ENCODE peak calls at places on chromosomes 11 and 22, in five cellular contexts. F is MM.1S, X is neural progenitor cell, E is HCT116, D is GM23338. Y is an unnamed sample.

GRCh38 chr22:41862530-41863266 is 29.8 kb downstream of the SREBF2 start:
- DNase-seq in X (no peak), F (no peak), D (no peak), E (no peak), Y (peak)

GRCh38 chr11:73729594-73730206 is 31.2 kb downstream of the RAB6A start:
- DNase-seq in F (no peak), D (peak), X (peak), E (peak), Y (peak)

GRCh38 chr22:41078975-41079374 is 13.4 kb upstream of the EP300 start:
- DNase-seq in D (no peak), X (peak), F (no peak), E (no peak), Y (no peak)

GRCh38 chr11:104043678-104044239 is 7.3 kb downstream of the DDI1 start:
- DNase-seq in D (no peak), X (no peak), E (no peak), F (no peak), Y (peak)

GRCh38 chr11:65615950-65616574 is 486 bp downstream of the PCNX3 start:
- DNase-seq in E (no peak), F (peak), X (peak), D (peak), Y (peak)

GRCh38 chr22:30523646-30524489 is 18.4 kb upstream of the SEC14L4 start:
- DNase-seq in E (no peak), D (no peak), F (no peak), X (no peak), Y (no peak)

GRCh38 chr22:46905834-46906233 is 143.4 kb downstream of the TBC1D22A start:
- DNase-seq in D (no peak), E (no peak), X (no peak), F (no peak), Y (no peak)

GRCh38 chr22:38981005-38981658 is 1.0 kb upstream of the APOBEC3B start:
- DNase-seq in F (no peak), X (peak), D (peak), E (peak), Y (peak)

GRCh38 chr11:32343325-32344008 is 91.9 kb downstream of the WT1 start:
- DNase-seq in F (peak), D (no peak), E (no peak), X (no peak), Y (no peak)

GRCh38 chr11:3944198-3944597 is 88.7 kb downstream of the STIM1 start:
- DNase-seq in D (no peak), X (no peak), E (no peak), F (no peak), Y (peak)

GRCh38 chr11:68314886-68315580 is 2.6 kb downstream of the LRP5 start:
- DNase-seq in F (no peak), X (no peak), E (peak), D (no peak), Y (no peak)

GRCh38 chr22:28925916-28926315 is 42.5 kb downstream of the ZNRF3 start:
- DNase-seq in D (peak), F (no peak), E (no peak), X (no peak), Y (no peak)

GRCh38 chr22:48055827-48056226 is 1293.4 kb downstream of the TBC1D22A start:
- DNase-seq in X (no peak), F (no peak), E (no peak), D (no peak), Y (no peak)

GRCh38 chr22:31029276-31029675 is 51.8 kb upstream of the SMTN start:
- DNase-seq in E (no peak), X (no peak), D (no peak), F (no peak), Y (no peak)

GRCh38 chr11:122920579-122920978 is 38.0 kb downstream of the JHY start:
- DNase-seq in E (no peak), D (peak), X (peak), F (no peak), Y (no peak)

GRCh38 chr11:122922893-122923292 is 40.3 kb downstream of the JHY start:
- DNase-seq in F (no peak), D (no peak), X (no peak), E (no peak), Y (no peak)

GRCh38 chr11:122923302-122923701 is 40.7 kb downstream of the JHY start:
- DNase-seq in D (no peak), F (no peak), X (no peak), E (no peak), Y (no peak)

GRCh38 chr11:122917311-122917710 is 34.8 kb downstream of the JHY start:
- DNase-seq in E (no peak), D (no peak), F (no peak), X (no peak), Y (peak)
- TF ChIP-seq EZH2 in E (no peak), D (no peak), F (no peak), X (no peak), Y (no peak)

GRCh38 chr11:125625225-125625593 is 246 bp downstream of the CHEK1 start:
- DNase-seq in X (no peak), D (peak), E (no peak), F (no peak), Y (no peak)

GRCh38 chr11:125624756-125625213 is at the start of gene CHEK1:
- DNase-seq in X (no peak), D (no peak), E (no peak), F (no peak), Y (no peak)

GRCh38 chr11:125625594-125626380 is 824 bp downstream of the CHEK1 start:
- DNase-seq in E (peak), D (peak), F (peak), X (peak), Y (peak)

GRCh38 chr11:125627236-125627910 is 2.4 kb downstream of the CHEK1 start:
- DNase-seq in F (no peak), E (no peak), D (no peak), X (no peak), Y (peak)

GRCh38 chr11:125626381-125626950 is 1.5 kb downstream of the CHEK1 start:
- DNase-seq in X (no peak), E (no peak), D (peak), F (peak), Y (peak)
- TF ChIP-seq EZH2phosphoT487 in X (no peak), E (no peak), D (no peak), F (no peak), Y (no peak)

GRCh38 chr22:35547993-35548761 is 7.5 kb downstream of the RASD2 start:
- DNase-seq in D (peak), X (peak), E (no peak), F (no peak), Y (no peak)

GRCh38 chr22:35546886-35547285 is 6.3 kb downstream of the RASD2 start:
- DNase-seq in E (no peak), X (no peak), D (no peak), F (no peak), Y (peak)

GRCh38 chr22:35548762-35549106 is 8.1 kb downstream of the RASD2 start:
- DNase-seq in X (peak), F (no peak), D (no peak), E (no peak), Y (no peak)

GRCh38 chr22:35551549-35552177 is 11.0 kb downstream of the RASD2 start:
- DNase-seq in E (no peak), D (no peak), X (no peak), F (no peak), Y (no peak)

DNA sequence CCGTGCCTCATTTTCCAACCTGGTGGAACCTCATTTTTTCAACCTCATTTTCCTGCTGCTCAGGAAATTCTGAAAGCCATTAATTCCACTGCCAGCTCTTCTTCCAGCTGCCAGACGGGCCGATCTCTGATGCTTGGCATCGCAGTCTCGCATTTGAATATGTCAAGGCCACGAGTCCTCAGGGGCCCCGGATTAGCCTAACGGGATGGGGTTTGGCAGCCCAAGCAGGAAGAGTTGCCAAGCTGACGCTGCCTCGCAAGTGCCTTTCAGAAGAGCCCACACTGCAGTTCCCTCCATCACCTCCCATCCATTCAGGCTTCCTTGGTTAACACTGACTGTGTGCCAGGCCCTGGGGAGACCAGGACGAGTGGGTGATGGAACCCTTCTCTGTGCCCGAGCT is 8.7 kb downstream of the RASD2 start:
- DNase-seq in E (no peak), F (no peak), D (no peak), X (no peak), Y (no peak)
- TF ChIP-seq EZH2 in E (no peak), F (no peak), D (no peak), X (no peak), Y (no peak)

DNA sequence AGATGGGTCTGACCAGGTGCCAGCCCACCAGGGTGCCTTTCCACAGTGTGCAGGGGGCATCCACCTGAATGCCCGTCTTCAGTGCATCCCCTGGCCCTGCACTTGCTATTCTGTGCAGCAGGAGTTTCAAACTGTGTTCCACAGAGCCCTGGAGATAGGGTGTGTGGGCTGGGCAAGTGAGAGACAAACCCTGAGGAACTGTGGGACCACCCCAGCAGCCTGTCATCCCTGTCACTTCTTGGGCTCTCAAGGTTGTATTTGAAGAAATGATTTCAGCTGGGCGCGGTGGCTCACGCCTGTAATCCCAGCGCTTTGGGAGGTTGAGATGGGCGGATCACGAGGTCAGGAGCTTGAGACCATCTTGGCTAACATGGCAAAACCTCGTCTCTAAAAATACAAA is 6.4 kb upstream of the DGAT2 start:
- DNase-seq in F (no peak), X (no peak), E (no peak), D (no peak), Y (no peak)
- TF ChIP-seq EZH2phosphoT487 in F (no peak), X (no peak), E (no peak), D (no peak), Y (no peak)

GRCh38 chr11:118151421-118151820 is 1.2 kb downstream of the SCN4B start:
- DNase-seq in D (no peak), X (no peak), F (no peak), E (no peak), Y (no peak)
- TF ChIP-seq EZH2 in D (no peak), X (no peak), F (no peak), E (no peak), Y (no peak)

DNA sequence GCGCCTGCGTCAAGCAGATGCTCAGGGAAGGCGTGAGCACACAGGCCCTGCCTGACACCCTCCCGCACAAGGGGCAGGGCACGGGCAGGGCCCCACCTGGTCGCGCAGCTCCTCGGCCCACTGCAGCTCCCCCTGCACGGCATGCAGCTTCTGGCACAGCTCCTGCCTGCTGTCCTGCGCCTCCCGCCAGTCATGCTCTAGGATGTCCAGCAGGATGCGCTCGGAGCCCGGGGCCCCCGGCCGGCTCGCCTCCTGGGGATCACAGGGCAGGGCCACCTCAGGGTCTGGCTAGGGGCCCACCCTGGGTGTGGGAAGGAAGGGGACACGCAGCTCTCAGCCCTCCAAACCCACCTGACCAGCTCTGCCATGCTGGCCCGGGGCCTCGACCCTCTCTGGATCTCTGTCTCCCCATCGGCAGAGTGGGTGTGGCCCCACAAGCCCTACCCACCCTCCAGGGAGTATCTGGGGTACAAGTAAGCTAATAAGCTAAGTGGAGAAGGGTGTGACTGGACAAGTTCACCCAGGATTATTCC is 10.7 kb downstream of the CARD10 start:
- DNase-seq in F (no peak), X (no peak), D (no peak), E (no peak), Y (no peak)
- TF ChIP-seq EZH2phosphoT487 in F (no peak), X (no peak), D (no peak), E (no peak), Y (no peak)

GRCh38 chr11:79437981-79438630 is 2.7 kb downstream of the TENM4 start:
- DNase-seq in F (no peak), X (peak), E (no peak), D (peak), Y (peak)
- TF ChIP-seq EZH2 in F (no peak), X (peak), E (no peak), D (peak), Y (no peak)